ENCODE peak calls at places on chromosomes 12 and 14, in eight cellular contexts. One of them, this sample, is unnamed.

GRCh38 chr14:79011091-79011919 is 841.1 kb downstream of the NRXN3 start:
- DNase-seq in pulmonary artery endothelial cell: no peak
- DNase-seq in ELR: peak
- DNase-seq in activated CD8-positive, alpha-beta memory T cell treated with anti-CD3 and anti-CD28 coated beads for 4 hours: no peak
- DNase-seq in activated CD4-positive, alpha-beta T cell treated with anti-CD3 and anti-CD28 coated beads for 24 hours: no peak
- DNase-seq in activated naive CD4-positive, alpha-beta T cell: no peak
- DNase-seq in midbrain: peak
- DNase-seq in activated gamma-delta T cell: no peak
- DNase-seq in this sample: no peak

GRCh38 chr14:74647834-74648361 is 35.9 kb upstream of the LTBP2 start:
- DNase-seq in activated gamma-delta T cell: no peak
- DNase-seq in midbrain: peak
- DNase-seq in activated CD4-positive, alpha-beta T cell treated with anti-CD3 and anti-CD28 coated beads for 24 hours: no peak
- DNase-seq in activated naive CD4-positive, alpha-beta T cell: no peak
- DNase-seq in activated CD8-positive, alpha-beta memory T cell treated with anti-CD3 and anti-CD28 coated beads for 4 hours: no peak
- DNase-seq in pulmonary artery endothelial cell: no peak
- DNase-seq in ELR: no peak
- DNase-seq in this sample: no peak

GRCh38 chr12:53210843-53211242 is 3.8 kb upstream of the ITGB7 start:
- DNase-seq in activated naive CD4-positive, alpha-beta T cell: no peak
- DNase-seq in pulmonary artery endothelial cell: no peak
- DNase-seq in activated gamma-delta T cell: no peak
- DNase-seq in activated CD8-positive, alpha-beta memory T cell treated with anti-CD3 and anti-CD28 coated beads for 4 hours: no peak
- DNase-seq in midbrain: no peak
- DNase-seq in ELR: no peak
- DNase-seq in activated CD4-positive, alpha-beta T cell treated with anti-CD3 and anti-CD28 coated beads for 24 hours: no peak
- DNase-seq in this sample: no peak

GRCh38 chr14:68638817-68639517 is 153.9 kb downstream of the ZFP36L1 start:
- DNase-seq in activated CD4-positive, alpha-beta T cell treated with anti-CD3 and anti-CD28 coated beads for 24 hours: no peak
- DNase-seq in ELR: no peak
- DNase-seq in activated naive CD4-positive, alpha-beta T cell: no peak
- DNase-seq in activated CD8-positive, alpha-beta memory T cell treated with anti-CD3 and anti-CD28 coated beads for 4 hours: no peak
- DNase-seq in pulmonary artery endothelial cell: no peak
- DNase-seq in activated gamma-delta T cell: no peak
- DNase-seq in midbrain: no peak
- DNase-seq in this sample: no peak

GRCh38 chr14:86797075-86797351 is 1196.0 kb downstream of the GALC start:
- DNase-seq in pulmonary artery endothelial cell: no peak
- DNase-seq in activated CD8-positive, alpha-beta memory T cell treated with anti-CD3 and anti-CD28 coated beads for 4 hours: no peak
- DNase-seq in midbrain: no peak
- DNase-seq in activated gamma-delta T cell: no peak
- DNase-seq in activated naive CD4-positive, alpha-beta T cell: no peak
- DNase-seq in ELR: no peak
- DNase-seq in activated CD4-positive, alpha-beta T cell treated with anti-CD3 and anti-CD28 coated beads for 24 hours: no peak
- DNase-seq in this sample: no peak

GRCh38 chr14:65333926-65334687 is 78.4 kb upstream of the FUT8 start:
- DNase-seq in activated naive CD4-positive, alpha-beta T cell: no peak
- DNase-seq in activated gamma-delta T cell: no peak
- DNase-seq in activated CD8-positive, alpha-beta memory T cell treated with anti-CD3 and anti-CD28 coated beads for 4 hours: no peak
- DNase-seq in pulmonary artery endothelial cell: no peak
- DNase-seq in activated CD4-positive, alpha-beta T cell treated with anti-CD3 and anti-CD28 coated beads for 24 hours: no peak
- DNase-seq in ELR: peak
- DNase-seq in midbrain: no peak
- DNase-seq in this sample: no peak

GRCh38 chr14:60648169-60648933 is 926 bp downstream of the SIX1 start:
- DNase-seq in midbrain: no peak
- DNase-seq in activated CD8-positive, alpha-beta memory T cell treated with anti-CD3 and anti-CD28 coated beads for 4 hours: no peak
- DNase-seq in activated CD4-positive, alpha-beta T cell treated with anti-CD3 and anti-CD28 coated beads for 24 hours: no peak
- DNase-seq in ELR: peak
- DNase-seq in pulmonary artery endothelial cell: no peak
- DNase-seq in activated gamma-delta T cell: no peak
- DNase-seq in activated naive CD4-positive, alpha-beta T cell: no peak
- DNase-seq in this sample: no peak

GRCh38 chr14:68794856-68795601 is 2.2 kb upstream of the ZFP36L1 start:
- DNase-seq in pulmonary artery endothelial cell: no peak
- DNase-seq in activated naive CD4-positive, alpha-beta T cell: peak
- DNase-seq in midbrain: peak
- DNase-seq in activated CD8-positive, alpha-beta memory T cell treated with anti-CD3 and anti-CD28 coated beads for 4 hours: no peak
- DNase-seq in activated CD4-positive, alpha-beta T cell treated with anti-CD3 and anti-CD28 coated beads for 24 hours: no peak
- DNase-seq in activated gamma-delta T cell: no peak
- DNase-seq in ELR: peak
- DNase-seq in this sample: no peak

GRCh38 chr12:123602651-123603195 is 824 bp downstream of the DDX55 start:
- DNase-seq in activated naive CD4-positive, alpha-beta T cell: no peak
- DNase-seq in ELR: peak
- DNase-seq in activated CD8-positive, alpha-beta memory T cell treated with anti-CD3 and anti-CD28 coated beads for 4 hours: no peak
- DNase-seq in activated gamma-delta T cell: no peak
- DNase-seq in activated CD4-positive, alpha-beta T cell treated with anti-CD3 and anti-CD28 coated beads for 24 hours: no peak
- DNase-seq in midbrain: no peak
- DNase-seq in pulmonary artery endothelial cell: no peak
- DNase-seq in this sample: no peak

This sample was measured in activated CD4-positive, CD25-positive, alpha-beta regulatory T cell treated with anti-CD3 and anti-CD28 coated beads, Interleukin-2, amount 50 U/mL, for 16 hours.